ENCODE peak calls at places on chromosome 15, in ten cellular contexts. W is activated T-helper 1 cell treated with anti-CD3 and anti-CD28 coated beads, Interleukin-12 subunit alpha, Interleukin-12 subunit beta, Interleukin-2, Interleukin-4 antibody, amounts not matched to agents 30 ng/mL and 10 ng/mL and 1 ng/mL, durations not matched to agents 14 hours and 24 hours and 36 hours; Q is coronary artery; X is CD4-positive, alpha-beta memory T cell; Z is naive thymus-derived CD8-positive, alpha-beta T cell; A is NCI-H1105; I is skeletal muscle cell; E is T-helper 1 cell; O is HCEC 1CT; P is NCI-H510A treated with DMSO at 0.1 percent for 48 hours. U is an unnamed sample.
A peak's percentile ranks its signal among the peaks of the same experiment; 100 is the strongest.

GRCh38 chr15:53457479-53457878 is 302.0 kb downstream of the WDR72 start:
- DNase-seq in E (no peak), I (no peak), W (no peak), O (no peak), P (peak; percentile 67), Q (no peak), X (no peak), A (no peak), Z (no peak), U (no peak)

GRCh38 chr15:67685008-67685599 is 140.2 kb upstream of the SKOR1 start:
- DNase-seq in Z (peak; percentile 7), A (peak; percentile 30), Q (no peak), X (peak; percentile 5), W (no peak), O (peak; percentile 33), I (peak; percentile 15), E (no peak), P (no peak), U (no peak)

GRCh38 chr15:34483644-34484043 is 46.0 kb upstream of the GOLGA8A start:
- DNase-seq in E (no peak), Q (no peak), W (no peak), I (no peak), O (no peak), Z (no peak), A (no peak), P (no peak), X (no peak), U (no peak)

GRCh38 chr15:77508541-77509505 is 88.1 kb downstream of the HMG20A start:
- DNase-seq in A (no peak), O (no peak), E (no peak), P (no peak), W (no peak), Z (no peak), I (no peak), Q (no peak), X (no peak), U (no peak)

GRCh38 chr15:57821826-57822225 is 115.3 kb downstream of the POLR2M start:
- DNase-seq in Q (no peak), A (no peak), X (no peak), E (no peak), W (no peak), Z (no peak), O (no peak), I (no peak), P (no peak), U (no peak)

GRCh38 chr15:92665100-92665555 is 9.6 kb upstream of the FAM174B start:
- DNase-seq in O (no peak), I (no peak), P (no peak), Q (no peak), X (no peak), Z (no peak), A (no peak), W (no peak), E (no peak), U (no peak)

GRCh38 chr15:39657714-39658113 is 76.8 kb downstream of the THBS1 start:
- DNase-seq in W (no peak), I (no peak), O (peak; percentile 67), E (no peak), Z (no peak), Q (no peak), A (no peak), P (no peak), X (no peak), U (no peak)

GRCh38 chr15:78004222-78004727 is 73.2 kb downstream of the TBC1D2B start:
- DNase-seq in W (no peak), Q (no peak), Z (no peak), E (no peak), X (no peak), I (no peak), P (no peak), A (no peak), O (no peak), U (no peak)

GRCh38 chr15:33448961-33449611 is 138.3 kb downstream of the RYR3 start:
- DNase-seq in O (no peak), A (no peak), P (no peak), W (no peak), Z (no peak), Q (no peak), X (no peak), E (no peak), I (no peak), U (no peak)

GRCh38 chr15:70259640-70260066 is 161.9 kb upstream of the TLE3 start:
- DNase-seq in I (no peak), X (no peak), P (no peak), A (no peak), E (no peak), O (no peak), W (no peak), Z (peak; percentile 15), Q (no peak), U (no peak)

GRCh38 chr15:68819451-68820204 is 1.1 kb downstream of the ANP32A start:
- DNase-seq in I (no peak), A (peak; percentile 47), P (peak; percentile 11), Z (no peak), E (no peak), Q (no peak), X (peak; percentile 41), O (peak; percentile 57), W (peak; percentile 14), U (peak; percentile 68)

GRCh38 chr15:60966316-60966715 is 262.8 kb downstream of the RORA start:
- DNase-seq in P (no peak), I (no peak), A (no peak), Z (no peak), X (no peak), O (peak; percentile 61), E (no peak), W (no peak), Q (no peak), U (no peak)

GRCh38 chr15:86773766-86774165 is 694.1 kb downstream of the AGBL1 start:
- DNase-seq in Z (no peak), O (no peak), E (no peak), A (peak; percentile 65), P (peak; percentile 54), I (no peak), Q (no peak), W (no peak), X (no peak), U (no peak)

GRCh38 chr15:57251941-57252340 is 124.4 kb upstream of the CGNL1 start:
- DNase-seq in I (no peak), X (no peak), O (peak; percentile 60), Z (no peak), P (no peak), E (no peak), Q (no peak), A (no peak), W (no peak), U (no peak)

GRCh38 chr15:92077353-92078080 is 224.0 kb downstream of the SLCO3A1 start:
- DNase-seq in X (peak; percentile 50), A (peak; percentile 9), W (peak; percentile 41), E (no peak), P (peak; percentile 36), Q (no peak), O (peak; percentile 60), I (no peak), Z (peak; percentile 37), U (peak; percentile 50)

GRCh38 chr15:53611145-53611920 is 148.1 kb downstream of the WDR72 start:
- DNase-seq in A (no peak), Q (no peak), E (no peak), O (no peak), X (no peak), Z (no peak), W (no peak), P (no peak), I (no peak), U (no peak)

GRCh38 chr15:50148362-50148963 is 29.4 kb upstream of the ATP8B4 start:
- DNase-seq in Z (no peak), W (no peak), Q (no peak), O (peak; percentile 58), X (no peak), I (no peak), P (peak; percentile 13), E (no peak), A (no peak), U (peak; percentile 27)

GRCh38 chr15:53527996-53528395 is 231.5 kb downstream of the WDR72 start:
- DNase-seq in W (no peak), E (no peak), I (no peak), X (no peak), Q (no peak), P (peak; percentile 44), A (no peak), Z (no peak), O (no peak), U (no peak)

GRCh38 chr15:38555686-38556334 is 8.8 kb downstream of the RASGRP1 start:
- DNase-seq in A (no peak), O (peak; percentile 80), E (no peak), Q (no peak), W (no peak), I (peak; percentile 68), P (no peak), Z (no peak), X (no peak), U (no peak)

GRCh38 chr15:32718082-32718821 is 448 bp downstream of the GREM1 start:
- DNase-seq in X (no peak), W (no peak), I (no peak), Z (no peak), Q (no peak), O (peak; percentile 49), A (no peak), E (no peak), P (no peak), U (no peak)

GRCh38 chr15:52100807-52101206 is 11.8 kb downstream of the BCL2L10 start:
- DNase-seq in X (no peak), W (no peak), O (peak; percentile 86), E (no peak), Q (no peak), A (no peak), P (no peak), Z (no peak), I (peak; percentile 83), U (no peak)

GRCh38 chr15:40379853-40380252 is 2.7 kb upstream of the KNSTRN start:
- DNase-seq in I (peak; percentile 94), E (no peak), Z (no peak), P (no peak), A (no peak), X (no peak), W (no peak), Q (no peak), O (peak; percentile 100), U (no peak)

GRCh38 chr15:75731248-75732100 is 18.8 kb upstream of the CSPG4 start:
- DNase-seq in A (no peak), O (peak; percentile 65), E (no peak), W (no peak), X (no peak), P (peak; percentile 4), Z (no peak), I (no peak), Q (no peak), U (peak; percentile 28)

GRCh38 chr15:74830868-74831267 is 4.4 kb downstream of the CPLX3 start:
- DNase-seq in O (no peak), P (no peak), Q (no peak), Z (no peak), W (no peak), X (no peak), E (no peak), I (no peak), A (no peak), U (no peak)

GRCh38 chr15:69032006-69032405 is 17.5 kb downstream of the NOX5 start:
- DNase-seq in I (no peak), O (no peak), Z (no peak), E (no peak), W (no peak), P (no peak), A (no peak), Q (no peak), X (no peak), U (no peak)